ENCODE peak calls at places on chromosomes 1 and 21, in nine cellular contexts. S, K, B, C, P, J, D, Q and T are unnamed samples. For H3K4me1, the result is how much of the 10 kb centered on the place peaks cover.

GRCh38 chr1:9289090-9289534 is 3.6 kb upstream of the SPSB1 start:
- DNase-seq in S (no peak), K (peak), B (peak), C (peak), P (peak), J (peak), D (peak), Q (peak), T (peak)

GRCh38 chr1:212749924-212750535 is 41.5 kb downstream of the NSL1 start:
- DNase-seq in S (peak), K (no peak), B (no peak), C (no peak), P (peak), J (peak), D (no peak), Q (no peak), T (no peak)

GRCh38 chr1:153775432-153776311 is 465 bp downstream of the SLC27A3 start:
- DNase-seq in S (peak), K (peak), B (peak), C (peak), P (peak), J (peak), D (peak), Q (peak), T (peak)

GRCh38 chr1:235342039-235342438 is 13.7 kb downstream of the GGPS1 start:
- DNase-seq in S (no peak), K (no peak), B (no peak), C (no peak), P (no peak), J (no peak), D (no peak), Q (no peak), T (no peak)

GRCh38 chr1:78543941-78544630 is 53.3 kb downstream of the PTGFR start:
- DNase-seq in S (no peak), K (no peak), B (no peak), C (no peak), P (no peak), J (no peak), D (no peak), Q (no peak), T (no peak)

GRCh38 chr1:36322786-36323635 is 434 bp downstream of the EVA1B start:
- DNase-seq in S (no peak), K (peak), B (peak), C (peak), P (no peak), J (peak), D (peak), Q (no peak), T (peak)

GRCh38 chr1:197774691-197775281 is 494 bp downstream of the DENND1B start:
- DNase-seq in S (peak), K (peak), B (peak), C (peak), P (peak), J (peak), D (peak), Q (peak), T (peak)

GRCh38 chr1:7380712-7381111 is 390.4 kb upstream of the VAMP3 start:
- DNase-seq in S (no peak), K (peak), B (no peak), C (no peak), P (no peak), J (no peak), D (no peak), Q (no peak), T (no peak)

GRCh38 chr1:54743416-54743815 is 20.9 kb downstream of the PARS2 start:
- DNase-seq in S (no peak), K (no peak), B (no peak), C (no peak), P (no peak), J (no peak), D (no peak), Q (no peak), T (no peak)

GRCh38 chr21:46116189-46116845 is 18.4 kb downstream of the COL6A2 start:
- DNase-seq in S (no peak), K (no peak), B (peak), C (no peak), P (no peak), J (no peak), D (peak), Q (peak), T (peak)

GRCh38 chr1:186812560-186812959 is 16.2 kb upstream of the PLA2G4A start:
- DNase-seq in S (no peak), K (no peak), B (no peak), C (no peak), P (no peak), J (no peak), D (no peak), Q (no peak), T (no peak)

GRCh38 chr1:110672001-110672752 is 2.6 kb downstream of the KCNA3 start:
- DNase-seq in S (no peak), K (peak), B (no peak), C (no peak), P (no peak), J (peak), D (peak), Q (no peak), T (no peak)

GRCh38 chr1:171152533-171152932 is 32.6 kb upstream of the FMO2 start:
- DNase-seq in S (no peak), K (no peak), B (peak), C (no peak), P (no peak), J (no peak), D (no peak), Q (no peak), T (no peak)

GRCh38 chr1:70528591-70529333 is 117.7 kb downstream of the CTH start:
- DNase-seq in S (peak), K (no peak), B (no peak), C (no peak), P (peak), J (peak), D (no peak), Q (no peak), T (no peak)

GRCh38 chr21:24375201-24375600 is 1232.1 kb downstream of the MRPL39 start:
- DNase-seq in S (no peak), K (no peak), B (no peak), C (no peak), P (no peak), J (peak), D (no peak), Q (peak), T (no peak)
- TF ChIP-seq CTCF in S (no peak), K (no peak), B (no peak), C (no peak), P (no peak), J (peak), D (no peak), Q (no peak), T (no peak)

DNA sequence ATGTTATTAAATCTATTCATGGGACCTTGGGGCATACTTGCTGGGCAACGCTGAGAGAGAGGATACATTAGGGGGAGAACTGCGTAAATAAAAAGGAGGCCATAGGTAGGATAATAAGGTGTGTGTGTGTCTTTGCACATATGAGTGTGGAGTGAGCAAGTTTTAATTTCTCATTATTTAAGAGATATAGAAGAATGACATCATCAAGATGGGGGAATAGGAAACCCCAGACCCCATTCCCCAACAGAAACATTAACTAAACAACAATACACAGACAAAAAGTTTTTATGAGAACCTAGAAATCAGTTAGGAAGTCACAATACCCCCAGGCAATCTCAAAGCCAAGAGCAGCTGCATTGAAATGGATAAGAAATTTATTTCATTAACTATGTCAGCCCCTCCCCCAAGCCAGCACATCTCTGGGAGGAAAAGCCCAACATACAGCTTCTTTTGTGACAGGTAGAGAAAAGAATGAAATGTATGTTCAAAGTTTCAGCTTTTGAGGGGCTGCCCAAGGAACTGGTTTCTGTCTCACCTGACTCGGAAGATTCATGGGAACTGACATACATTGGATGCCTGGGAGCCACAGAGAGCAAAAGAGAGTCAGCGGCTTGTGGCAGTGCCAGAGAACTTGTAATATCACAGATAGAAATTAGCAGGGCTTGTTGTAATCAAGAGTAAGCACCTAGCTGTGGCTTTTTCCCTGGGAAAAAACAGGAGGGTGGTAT is 234.3 kb upstream of the NFIA start:
- DNase-seq in S (no peak), K (no peak), B (no peak), C (no peak), P (no peak), J (peak), D (no peak), Q (no peak), T (no peak)
- H3K4me1 ChIP-seq in S (under half), K (under half), B (under half), C (under half), P (under half), J (under half), D (under half), Q (under half), T (under half)

DNA sequence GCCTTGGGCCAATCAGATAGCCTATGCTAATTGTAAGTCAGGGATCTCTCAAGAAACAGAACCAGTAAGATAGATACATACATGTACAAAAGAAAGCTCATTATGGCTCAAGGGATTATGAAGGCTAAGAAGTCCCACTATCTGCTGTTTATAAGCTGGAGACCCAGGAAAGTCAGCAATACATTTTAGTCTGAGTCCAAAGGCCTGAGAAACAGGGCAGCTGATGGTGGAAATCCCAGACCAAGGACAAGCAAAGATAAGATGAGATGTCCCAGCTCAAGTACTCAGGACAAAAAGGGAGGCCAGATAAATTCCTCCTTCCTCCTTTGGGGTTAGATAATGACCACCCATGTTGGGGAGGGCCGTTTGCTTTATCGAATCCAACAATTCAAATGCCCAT is 269.9 kb downstream of the AJAP1 start:
- DNase-seq in S (no peak), K (no peak), B (no peak), C (no peak), P (no peak), J (no peak), D (no peak), Q (no peak), T (no peak)
- TF ChIP-seq CTCF in S (no peak), K (no peak), B (no peak), C (no peak), P (no peak), J (no peak), D (no peak), Q (no peak), T (no peak)

GRCh38 chr1:25030674-25031589 is 100.9 kb upstream of the RUNX3 start:
- DNase-seq in S (no peak), K (no peak), B (no peak), C (no peak), P (no peak), J (no peak), D (peak), Q (no peak), T (no peak)
- H3K4me1 ChIP-seq in S (under half), K (under half), B (under half), C (under half), P (under half), J (under half), D (half or more), Q (under half), T (half or more)

DNA sequence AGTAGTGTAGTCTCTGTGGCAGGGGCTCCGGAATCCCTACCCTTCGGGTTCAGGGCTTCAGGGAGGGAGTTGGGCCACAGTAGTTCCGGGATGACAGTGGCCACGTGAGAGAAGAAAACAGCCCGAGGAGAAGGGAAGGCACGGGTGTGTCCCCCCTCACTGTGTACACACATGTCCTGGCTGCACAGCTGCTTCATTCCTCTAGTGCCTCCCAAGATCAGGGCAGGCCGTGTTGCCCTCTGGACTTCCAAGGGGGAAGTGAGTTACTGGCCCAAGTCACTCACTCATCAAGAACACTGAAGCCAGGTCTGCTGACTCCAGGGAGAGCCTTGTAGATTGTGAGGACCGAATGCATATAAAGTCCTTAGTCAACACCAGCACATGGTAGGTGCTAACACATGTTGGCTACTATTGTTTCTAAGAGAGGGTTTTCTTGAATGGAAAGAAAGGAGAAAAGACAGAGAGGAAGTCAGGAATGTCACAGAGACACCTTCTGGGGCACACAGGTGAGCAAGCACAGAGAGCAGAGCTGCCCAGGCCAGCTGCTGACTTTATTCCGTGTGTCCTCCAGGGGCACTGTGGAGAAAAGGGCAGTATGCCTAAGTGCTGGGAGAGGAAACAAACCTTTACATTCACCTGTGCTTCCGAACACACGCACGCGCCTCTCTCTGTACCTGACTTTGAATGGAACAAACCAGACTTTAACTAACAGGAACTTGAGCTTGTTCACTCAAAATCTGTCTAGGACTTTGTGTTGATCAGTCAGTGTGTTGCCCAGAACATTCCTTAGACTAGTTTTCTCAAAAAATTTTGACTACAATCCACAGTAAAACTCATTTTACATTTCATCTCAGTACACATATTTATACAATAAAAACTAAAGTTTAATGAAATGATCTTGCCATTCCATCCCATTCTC is 40.0 kb downstream of the LHX4 start:
- DNase-seq in S (no peak), K (peak), B (peak), C (no peak), P (peak), J (peak), D (no peak), Q (no peak), T (no peak)
- TF ChIP-seq CTCF in S (peak), K (peak), B (no peak), C (no peak), P (peak), J (peak), D (no peak), Q (no peak), T (no peak)

GRCh38 chr1:205284420-205285144 is 37.0 kb downstream of the NUAK2 start:
- DNase-seq in S (peak), K (peak), B (peak), C (peak), P (peak), J (peak), D (peak), Q (peak), T (peak)
- H3K4me1 ChIP-seq in S (half or more), K (under half), B (under half), C (under half), P (under half), J (under half), D (half or more), Q (under half), T (half or more)

DNA sequence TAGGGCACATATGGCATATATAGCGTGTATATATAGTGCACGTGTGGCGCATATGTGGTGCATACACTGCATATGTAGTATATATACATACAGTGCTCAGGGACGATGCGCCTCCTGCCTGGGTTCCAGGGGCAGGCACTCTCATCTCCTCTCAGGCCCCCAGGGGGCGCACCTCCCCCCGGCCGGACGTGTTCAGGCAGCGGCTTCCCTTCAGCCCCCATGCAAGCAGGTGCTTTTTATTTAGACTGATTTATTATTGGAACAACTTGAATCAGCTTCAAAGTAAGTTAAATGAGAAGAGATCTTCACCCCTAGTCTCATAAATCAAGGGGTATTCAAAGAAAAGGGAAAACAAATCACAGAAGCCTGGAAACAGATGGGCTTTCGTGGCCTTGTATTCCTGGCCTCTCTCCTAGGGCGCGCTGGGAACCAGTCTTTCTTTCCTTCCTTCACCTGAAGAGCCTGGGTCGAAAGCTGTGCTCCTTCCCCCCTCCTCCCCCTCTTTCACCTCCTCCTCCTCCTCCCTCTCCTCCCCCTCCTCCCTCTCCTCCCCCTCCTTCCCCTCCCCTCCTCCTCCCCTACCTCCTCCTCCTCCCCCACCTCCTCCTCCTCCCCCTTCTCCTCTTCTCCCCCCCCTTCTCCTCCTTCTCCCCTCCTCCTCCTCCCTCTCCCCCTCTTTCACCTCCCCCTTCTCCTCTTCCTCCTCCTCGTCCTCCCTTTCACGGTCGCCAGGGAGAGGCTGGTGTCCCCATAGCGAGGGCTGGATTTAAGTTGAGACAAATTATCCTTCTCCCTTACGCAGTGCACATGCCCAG is 64.7 kb downstream of the UBIAD1 start:
- DNase-seq in S (peak), K (peak), B (peak), C (peak), P (peak), J (peak), D (peak), Q (peak), T (peak)
- TF ChIP-seq CTCF in S (peak), K (peak), B (peak), C (peak), P (peak), J (peak), D (peak), Q (peak), T (peak)